ENCODE peak calls at places on chromosomes 12 and 14, in eight cellular contexts. D, G, E, S, U, O, T and J are unnamed samples.

GRCh38 chr12:109759076-109759420 is 45.4 kb downstream of the FAM222A start:
- DNase-seq in D (no peak), U (no peak), S (no peak), G (no peak), E (no peak), T (no peak), O (no peak), J (no peak)

GRCh38 chr14:101588286-101588975 is 27.1 kb downstream of the DIO3 start:
- DNase-seq in O (no peak), G (no peak), E (no peak), D (no peak), U (no peak), S (no peak), T (no peak), J (no peak)

GRCh38 chr12:49615725-49616124 is 7.6 kb upstream of the PRPF40B start:
- DNase-seq in D (no peak), O (no peak), U (no peak), S (no peak), T (no peak), G (no peak), E (no peak), J (peak)

GRCh38 chr12:85029456-85029855 is 6.6 kb downstream of the TSPAN19 start:
- DNase-seq in E (no peak), D (peak), U (no peak), O (no peak), T (no peak), G (no peak), S (peak), J (peak)

GRCh38 chr14:77988096-77988870 is 181.9 kb upstream of the NRXN3 start:
- DNase-seq in S (no peak), U (no peak), T (no peak), O (no peak), D (no peak), E (peak), G (no peak), J (no peak)

GRCh38 chr12:59059401-59059935 is 139.2 kb upstream of the LRIG3 start:
- DNase-seq in E (no peak), U (no peak), O (no peak), S (no peak), G (no peak), D (no peak), T (no peak), J (no peak)

GRCh38 chr14:63614964-63615363 is 26.7 kb downstream of the WDR89 start:
- DNase-seq in T (no peak), G (no peak), D (peak), S (no peak), U (no peak), E (no peak), O (no peak), J (peak)

GRCh38 chr12:106584104-106585064 is 1.6 kb downstream of the RFX4 start:
- DNase-seq in D (peak), U (no peak), S (peak), T (no peak), E (no peak), O (no peak), G (no peak), J (no peak)

GRCh38 chr14:102785598-102785963 is 8.3 kb downstream of the TRAF3 start:
- DNase-seq in O (no peak), D (no peak), U (no peak), S (no peak), E (no peak), T (no peak), G (no peak), J (no peak)

GRCh38 chr14:29240046-29240445 is 473.5 kb downstream of the FOXG1 start:
- DNase-seq in O (no peak), U (no peak), D (peak), S (no peak), T (no peak), G (no peak), E (no peak), J (peak)

GRCh38 chr12:41466300-41466699 is 278.2 kb downstream of the PDZRN4 start:
- DNase-seq in U (no peak), S (peak), G (no peak), T (no peak), D (no peak), O (no peak), E (no peak), J (no peak)

GRCh38 chr12:132279184-132279889 is 50.1 kb downstream of the GALNT9 start:
- DNase-seq in G (no peak), D (no peak), O (no peak), U (peak), E (no peak), T (no peak), S (no peak), J (no peak)

GRCh38 chr14:22887260-22887989 is 4.4 kb downstream of the REM2 start:
- DNase-seq in E (no peak), U (no peak), O (peak), T (peak), S (peak), G (no peak), D (peak), J (peak)

GRCh38 chr14:51564986-51565604 is 86.6 kb upstream of the FRMD6 start:
- DNase-seq in T (no peak), E (no peak), G (no peak), D (no peak), S (no peak), O (no peak), U (no peak), J (peak)

GRCh38 chr12:119089668-119090013 is 89.1 kb upstream of the HSPB8 start:
- DNase-seq in S (no peak), U (no peak), E (no peak), G (no peak), D (no peak), O (no peak), T (no peak), J (no peak)

GRCh38 chr14:23078692-23079116 is 16.2 kb downstream of the ACIN1 start:
- DNase-seq in U (peak), G (no peak), S (no peak), O (no peak), E (no peak), D (peak), T (peak), J (peak)

GRCh38 chr14:58849609-58850008 is 211.8 kb downstream of the DACT1 start:
- DNase-seq in G (no peak), E (no peak), T (no peak), S (no peak), D (no peak), U (no peak), O (no peak), J (no peak)

GRCh38 chr12:50258167-50258551 is 25.2 kb downstream of the LIMA1 start:
- DNase-seq in G (no peak), S (no peak), O (no peak), D (no peak), U (peak), T (no peak), E (peak), J (no peak)

GRCh38 chr14:39582028-39582654 is 149.9 kb upstream of the FBXO33 start:
- DNase-seq in D (no peak), S (no peak), T (no peak), E (no peak), U (no peak), G (no peak), O (no peak), J (no peak)

GRCh38 chr14:33271216-33271615 is 332.5 kb downstream of the NPAS3 start:
- DNase-seq in G (no peak), O (no peak), E (no peak), U (no peak), T (no peak), D (no peak), S (no peak), J (no peak)

GRCh38 chr12:122860854-122861585 is 25.8 kb downstream of the HIP1R start:
- DNase-seq in D (no peak), T (no peak), U (peak), E (no peak), G (no peak), S (no peak), O (no peak), J (no peak)

GRCh38 chr14:29216774-29217232 is 450.2 kb downstream of the FOXG1 start:
- DNase-seq in G (no peak), D (no peak), U (no peak), T (no peak), O (no peak), S (peak), E (no peak), J (no peak)

GRCh38 chr12:57731411-57732080 is 7.0 kb downstream of the AGAP2 start:
- DNase-seq in T (no peak), E (no peak), S (no peak), U (no peak), O (no peak), G (no peak), D (no peak), J (no peak)

GRCh38 chr14:105058521-105059034 is 6.7 kb downstream of the GPR132 start:
- DNase-seq in U (peak), O (no peak), T (no peak), S (no peak), G (no peak), D (no peak), E (no peak), J (no peak)

GRCh38 chr14:90675399-90675798 is 140.8 kb downstream of the TTC7B start:
- DNase-seq in E (no peak), D (peak), O (no peak), U (no peak), S (no peak), T (no peak), G (no peak), J (peak)

GRCh38 chr12:46371718-46372130 is 849 bp downstream of the SLC38A2 start:
- DNase-seq in U (peak), E (no peak), D (peak), O (no peak), G (peak), S (peak), T (peak), J (peak)

GRCh38 chr12:12563529-12563928 is 866 bp upstream of the DUSP16 start:
- DNase-seq in G (no peak), T (no peak), S (peak), D (no peak), U (no peak), O (no peak), E (peak), J (peak)

GRCh38 chr12:53414756-53415417 is 8.8 kb upstream of the AMHR2 start:
- DNase-seq in G (no peak), T (no peak), O (no peak), U (no peak), E (no peak), S (no peak), D (no peak), J (no peak)

GRCh38 chr14:31489680-31490079 is 1.8 kb upstream of the GPR33 start:
- DNase-seq in E (no peak), T (no peak), S (no peak), G (no peak), D (no peak), U (no peak), O (no peak), J (no peak)

GRCh38 chr12:131222271-131223139 is 268.8 kb downstream of the ADGRD1 start:
- DNase-seq in O (peak), T (no peak), S (no peak), U (peak), D (no peak), E (no peak), G (no peak), J (peak)

GRCh38 chr12:100450726-100451125 is 22.9 kb upstream of the NR1H4 start:
- DNase-seq in E (no peak), S (no peak), T (no peak), D (no peak), U (no peak), O (no peak), G (no peak), J (no peak)

GRCh38 chr12:28946361-28946760 is 202.7 kb upstream of the FAR2 start:
- DNase-seq in O (no peak), G (no peak), E (no peak), U (no peak), T (no peak), S (no peak), D (no peak), J (no peak)

GRCh38 chr12:115828151-115828550 is 449.3 kb downstream of the MED13L start:
- DNase-seq in G (no peak), S (no peak), T (no peak), U (no peak), D (no peak), E (no peak), O (no peak), J (no peak)

GRCh38 chr12:93759512-93760081 is 82.4 kb downstream of the CRADD start:
- DNase-seq in S (no peak), T (no peak), U (no peak), O (no peak), G (no peak), E (no peak), D (no peak), J (no peak)

GRCh38 chr12:49939707-49940106 is 10.8 kb upstream of the AQP2 start:
- DNase-seq in D (no peak), U (no peak), O (no peak), S (no peak), T (no peak), G (no peak), E (no peak), J (no peak)